ENCODE peak calls at places on chromosomes 1 and 21, in four cellular contexts. L is activated CD4-positive, alpha-beta T cell treated with anti-CD3 and anti-CD28 coated beads for 1 hour; U is ovary; B is stimulated activated CD4-positive, alpha-beta T cell treated with anti-CD3 and anti-CD28 coated beads, Interleukin-2, amount 100 ng/mL, for 24 hours. S is an unnamed sample.

GRCh38 chr1:155207578-155208405 is at the start of gene THBS3:
- DNase-seq in L (no peak), B (no peak), U (peak; percentile 75), S (no peak)

GRCh38 chr1:89126602-89127001 is 688 bp upstream of the GBP2 start:
- DNase-seq in U (no peak), L (no peak), B (peak; percentile 38), S (peak; percentile 35)

GRCh38 chr1:225863167-225863566 is 19.0 kb downstream of the TMEM63A start:
- DNase-seq in L (no peak), U (no peak), B (no peak), S (no peak)

GRCh38 chr1:235954306-235955283 is 87.9 kb upstream of the LYST start:
- DNase-seq in L (peak; percentile 17), B (peak; percentile 36), U (no peak), S (peak; percentile 21)

GRCh38 chr1:52288286-52288685 is 77.7 kb downstream of the CC2D1B start:
- DNase-seq in B (no peak), L (no peak), U (no peak), S (no peak)

GRCh38 chr1:208238710-208239517 is 5.3 kb downstream of the PLXNA2 start:
- DNase-seq in U (peak; percentile 71), L (no peak), B (no peak), S (no peak)

GRCh38 chr1:34781071-34781843 is at the start of gene GJB3:
- DNase-seq in U (no peak), L (no peak), B (no peak), S (no peak)

GRCh38 chr1:237138551-237138950 is 96.6 kb downstream of the RYR2 start:
- DNase-seq in U (no peak), L (no peak), B (no peak), S (no peak)

GRCh38 chr1:224087358-224087757 is 26.6 kb upstream of the FBXO28 start:
- DNase-seq in U (no peak), L (no peak), B (no peak), S (no peak)

GRCh38 chr1:112359961-112360767 is 35.9 kb upstream of the CTTNBP2NL start:
- DNase-seq in B (no peak), L (no peak), U (peak; percentile 69), S (no peak)

GRCh38 chr1:29635501-29636263 is 399.4 kb downstream of the PTPRU start:
- DNase-seq in B (no peak), U (no peak), L (peak; percentile 1), S (no peak)

GRCh38 chr1:24506706-24507422 is 4.2 kb downstream of the RCAN3 start:
- DNase-seq in L (no peak), U (no peak), B (peak; percentile 39), S (no peak)

GRCh38 chr1:155061381-155062150 is 2.0 kb upstream of the EFNA4 start:
- DNase-seq in B (peak; percentile 98), L (peak; percentile 91), U (peak; percentile 87), S (peak; percentile 86)

GRCh38 chr1:110620686-110621085 is 14.5 kb upstream of the KCNA2 start:
- DNase-seq in U (no peak), L (no peak), B (no peak), S (no peak)

GRCh38 chr1:54407957-54408700 is 1.9 kb upstream of the SSBP3 start:
- DNase-seq in U (peak; percentile 60), B (no peak), L (no peak), S (no peak)

GRCh38 chr1:59972216-59972924 is 45.8 kb upstream of the CYP2J2 start:
- DNase-seq in L (no peak), B (no peak), U (no peak), S (no peak)

GRCh38 chr1:83115785-83116184 is 883.1 kb downstream of the TTLL7 start:
- DNase-seq in U (no peak), L (no peak), B (no peak), S (no peak)

GRCh38 chr1:68497358-68497698 is 446 bp upstream of the DEPDC1 start:
- DNase-seq in U (no peak), B (no peak), L (no peak), S (no peak)

GRCh38 chr1:54558434-54559030 is 10.5 kb downstream of the ACOT11 start:
- DNase-seq in U (no peak), B (no peak), L (no peak), S (no peak)

GRCh38 chr1:192061556-192061955 is 96.7 kb upstream of the RGS18 start:
- DNase-seq in U (no peak), L (no peak), B (no peak), S (no peak)

GRCh38 chr1:185530215-185530614 is 204.0 kb upstream of the HMCN1 start:
- DNase-seq in B (no peak), U (no peak), L (no peak), S (no peak)

GRCh38 chr1:243601720-243602119 is 248.3 kb downstream of the AKT3 start:
- DNase-seq in L (no peak), U (no peak), B (no peak), S (no peak)

GRCh38 chr1:243598433-243598832 is 251.6 kb downstream of the AKT3 start:
- DNase-seq in L (no peak), U (no peak), B (no peak), S (peak; percentile 45)

GRCh38 chr1:93051961-93052360 is 27.1 kb upstream of the MTF2 start:
- DNase-seq in L (no peak), U (no peak), B (no peak), S (no peak)

GRCh38 chr1:115771094-115771846 is 2.8 kb upstream of the CASQ2 start:
- DNase-seq in B (no peak), L (no peak), U (no peak), S (no peak)

GRCh38 chr21:44427241-44428120 is 27.8 kb upstream of the LRRC3 start:
- DNase-seq in L (no peak), B (no peak), U (no peak), S (no peak)

GRCh38 chr1:2053784-2054376 is 3.7 kb downstream of the PRKCZ start:
- DNase-seq in L (no peak), B (no peak), U (no peak), S (no peak)

GRCh38 chr1:214331827-214332423 is 51.0 kb downstream of the SMYD2 start:
- DNase-seq in U (no peak), L (peak; percentile 26), B (peak; percentile 60), S (peak; percentile 29)

GRCh38 chr1:241229216-241229615 is 127.8 kb downstream of the RGS7 start:
- DNase-seq in U (no peak), B (no peak), L (no peak), S (no peak)